ENCODE peak calls at places on chromosomes 1 and 21, in five cellular contexts. One of them, this sample, is unnamed.

GRCh38 chr1:43251024-43251423 is 18.8 kb upstream of the TMEM125 start:
- DNase-seq in A549: no peak
- DNase-seq in HCT116: no peak
- DNase-seq in HepG2: no peak
- DNase-seq in K562: no peak
- DNase-seq in this sample: no peak

GRCh38 chr1:36088577-36089392 is at the start of gene ADPRS:
- DNase-seq in A549: peak; percentile 72
- DNase-seq in HCT116: peak; percentile 75
- DNase-seq in HepG2: peak; percentile 73
- DNase-seq in K562: peak; percentile 95
- DNase-seq in this sample: peak; percentile 92

GRCh38 chr21:25396135-25396711 is 211.1 kb downstream of the MRPL39 start:
- DNase-seq in A549: no peak
- DNase-seq in HCT116: no peak
- DNase-seq in HepG2: no peak
- DNase-seq in K562: no peak
- DNase-seq in this sample: no peak

GRCh38 chr1:182392045-182393028 is 747 bp upstream of the GLUL start:
- DNase-seq in A549: no peak
- DNase-seq in HCT116: no peak
- DNase-seq in HepG2: no peak
- DNase-seq in K562: no peak
- DNase-seq in this sample: peak; percentile 90

GRCh38 chr1:5728956-5729355 is 263.3 kb downstream of the NPHP4 start:
- DNase-seq in A549: no peak
- DNase-seq in HCT116: no peak
- DNase-seq in HepG2: no peak
- DNase-seq in K562: no peak
- DNase-seq in this sample: no peak

GRCh38 chr1:13661539-13661938 is 38.4 kb upstream of the PRDM2 start:
- DNase-seq in A549: no peak
- DNase-seq in HCT116: no peak
- DNase-seq in HepG2: no peak
- DNase-seq in K562: no peak
- DNase-seq in this sample: no peak

GRCh38 chr1:199122532-199123311 is 483.9 kb downstream of the PTPRC start:
- DNase-seq in A549: no peak
- DNase-seq in HCT116: no peak
- DNase-seq in HepG2: no peak
- DNase-seq in K562: no peak
- DNase-seq in this sample: no peak

GRCh38 chr1:91619881-91620280 is 119.2 kb downstream of the CDC7 start:
- DNase-seq in A549: no peak
- DNase-seq in HCT116: no peak
- DNase-seq in HepG2: no peak
- DNase-seq in K562: no peak
- DNase-seq in this sample: no peak

GRCh38 chr1:223700942-223701637 is 11.2 kb upstream of the CAPN2 start:
- DNase-seq in A549: peak; percentile 90
- DNase-seq in HCT116: peak; percentile 90
- DNase-seq in HepG2: peak; percentile 32
- DNase-seq in K562: peak; percentile 90
- DNase-seq in this sample: peak; percentile 72

GRCh38 chr1:89143484-89143883 is 17.6 kb upstream of the GBP2 start:
- DNase-seq in A549: no peak
- DNase-seq in HCT116: no peak
- DNase-seq in HepG2: no peak
- DNase-seq in K562: no peak
- DNase-seq in this sample: no peak

GRCh38 chr1:34929853-34930701 is 627 bp upstream of the DLGAP3 start:
- DNase-seq in A549: no peak
- DNase-seq in HCT116: no peak
- DNase-seq in HepG2: no peak
- DNase-seq in K562: no peak
- DNase-seq in this sample: no peak

GRCh38 chr1:201468501-201468843 is 516 bp downstream of the PHLDA3 start:
- DNase-seq in A549: no peak
- DNase-seq in HCT116: no peak
- DNase-seq in HepG2: no peak
- DNase-seq in K562: no peak
- DNase-seq in this sample: no peak

GRCh38 chr1:43276673-43277072 is 6.9 kb downstream of the TMEM125 start:
- DNase-seq in A549: no peak
- DNase-seq in HCT116: no peak
- DNase-seq in HepG2: peak; percentile 87
- DNase-seq in K562: no peak
- DNase-seq in this sample: no peak

GRCh38 chr1:4657244-4657789 is 2.9 kb downstream of the AJAP1 start:
- DNase-seq in A549: no peak
- DNase-seq in HCT116: no peak
- DNase-seq in HepG2: no peak
- DNase-seq in K562: no peak
- DNase-seq in this sample: no peak

GRCh38 chr1:169741666-169742394 is 8.0 kb upstream of the SELE start:
- DNase-seq in A549: no peak
- DNase-seq in HCT116: no peak
- DNase-seq in HepG2: no peak
- DNase-seq in K562: no peak
- DNase-seq in this sample: no peak

GRCh38 chr1:28110555-28110954 is 22.1 kb upstream of the EYA3 start:
- DNase-seq in A549: no peak
- DNase-seq in HCT116: no peak
- DNase-seq in HepG2: no peak
- DNase-seq in K562: no peak
- DNase-seq in this sample: no peak

GRCh38 chr21:45410865-45411809 is 6.2 kb downstream of the COL18A1 start:
- DNase-seq in A549: no peak
- DNase-seq in HCT116: no peak
- DNase-seq in HepG2: no peak
- DNase-seq in K562: peak; percentile 99
- DNase-seq in this sample: no peak

GRCh38 chr1:158898722-158899121 is 32.6 kb upstream of the PYHIN1 start:
- DNase-seq in A549: no peak
- DNase-seq in HCT116: no peak
- DNase-seq in HepG2: no peak
- DNase-seq in K562: no peak
- DNase-seq in this sample: no peak

GRCh38 chr1:109584766-109585165 is 34.6 kb downstream of the GNAT2 start:
- DNase-seq in A549: no peak
- DNase-seq in HCT116: no peak
- DNase-seq in HepG2: no peak
- DNase-seq in K562: no peak
- DNase-seq in this sample: no peak

GRCh38 chr21:45549670-45550463 is 7.6 kb upstream of the SLC19A1 start:
- DNase-seq in A549: no peak
- DNase-seq in HCT116: no peak
- DNase-seq in HepG2: no peak
- DNase-seq in K562: no peak
- DNase-seq in this sample: peak; percentile 69

GRCh38 chr1:206427296-206427695 is 43.0 kb upstream of the IKBKE start:
- DNase-seq in A549: no peak
- DNase-seq in HCT116: no peak
- DNase-seq in HepG2: no peak
- DNase-seq in K562: no peak
- DNase-seq in this sample: no peak

GRCh38 chr1:7783826-7784491 is at the start of gene PER3:
- DNase-seq in A549: peak; percentile 74
- DNase-seq in HCT116: peak; percentile 81
- DNase-seq in HepG2: peak; percentile 87
- DNase-seq in K562: peak; percentile 99
- DNase-seq in this sample: peak; percentile 91

GRCh38 chr1:7784492-7785071 is 491 bp downstream of the PER3 start:
- DNase-seq in A549: no peak
- DNase-seq in HCT116: no peak
- DNase-seq in HepG2: no peak
- DNase-seq in K562: no peak
- DNase-seq in this sample: no peak

GRCh38 chr1:7786785-7787184 is 2.7 kb downstream of the PER3 start:
- DNase-seq in A549: no peak
- DNase-seq in HCT116: no peak
- DNase-seq in HepG2: no peak
- DNase-seq in K562: no peak
- DNase-seq in this sample: peak; percentile 35

GRCh38 chr1:7783178-7783711 is 846 bp upstream of the PER3 start:
- DNase-seq in A549: peak; percentile 52
- DNase-seq in HCT116: no peak
- DNase-seq in HepG2: peak; percentile 49
- DNase-seq in K562: peak; percentile 88
- DNase-seq in this sample: peak; percentile 69

GRCh38 chr1:7785108-7785507 is 1.0 kb downstream of the PER3 start:
- DNase-seq in A549: no peak
- DNase-seq in HCT116: no peak
- DNase-seq in HepG2: no peak
- DNase-seq in K562: no peak
- DNase-seq in this sample: no peak
- H3K4me3 ChIP-seq in A549: no peak overlapping the region
- H3K4me3 ChIP-seq in HCT116: no peak overlapping the region
- H3K4me3 ChIP-seq in HepG2: no peak overlapping the region
- H3K4me3 ChIP-seq in K562: no peak overlapping the region
- H3K4me3 ChIP-seq in this sample: no peak overlapping the region

DNA sequence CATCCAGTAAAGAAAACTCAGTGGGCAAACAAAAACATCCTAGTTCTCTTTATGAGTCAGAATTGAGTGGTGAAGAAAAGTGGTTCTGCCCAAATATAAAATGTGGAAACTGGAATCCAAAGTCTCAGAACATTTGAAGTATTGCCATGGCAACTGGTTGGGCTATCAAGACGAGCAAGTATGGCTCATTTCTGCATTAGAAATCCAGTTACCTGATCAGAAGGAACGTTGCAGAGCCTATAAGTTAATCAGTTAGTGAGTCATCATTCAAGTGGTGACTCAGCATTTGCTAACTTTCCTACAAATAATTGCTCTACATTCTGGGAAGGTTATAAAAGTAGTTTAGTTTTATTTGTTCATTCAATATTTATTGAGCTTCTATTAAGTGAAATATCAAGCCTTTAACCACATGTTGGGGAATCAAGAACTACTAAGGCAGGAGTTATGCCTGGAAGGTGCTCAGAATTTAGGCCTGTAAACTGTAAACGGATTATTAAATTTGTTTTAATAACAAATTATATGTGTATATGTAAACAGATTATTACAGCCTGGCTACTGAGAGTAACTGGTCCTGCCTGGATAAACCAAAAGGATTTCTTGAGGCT is 104.3 kb downstream of the PAPPA2 start:
- DNase-seq in A549: no peak
- DNase-seq in HCT116: no peak
- DNase-seq in HepG2: no peak
- DNase-seq in K562: no peak
- DNase-seq in this sample: no peak
- TF ChIP-seq MAX in A549: no peak
- TF ChIP-seq MAX in HCT116: no peak
- TF ChIP-seq MAX in HepG2: no peak
- TF ChIP-seq MAX in K562: no peak
- TF ChIP-seq MAX in this sample: no peak

GRCh38 chr1:100352267-100353072 is at the start of gene CDC14A:
- DNase-seq in A549: peak; percentile 92
- DNase-seq in HCT116: peak; percentile 95
- DNase-seq in HepG2: peak; percentile 84
- DNase-seq in K562: peak; percentile 96
- DNase-seq in this sample: peak; percentile 97
- TF ChIP-seq CTCF in A549: no peak
- TF ChIP-seq CTCF in HCT116: no peak
- TF ChIP-seq CTCF in HepG2: peak; percentile 0
- TF ChIP-seq CTCF in K562: no peak
- TF ChIP-seq CTCF in this sample: no peak

GRCh38 chr1:150575518-150576366 is 3.7 kb downstream of the MCL1 start:
- DNase-seq in A549: no peak
- DNase-seq in HCT116: no peak
- DNase-seq in HepG2: no peak
- DNase-seq in K562: no peak
- DNase-seq in this sample: no peak
- H3K4me3 ChIP-seq in A549: peak overlapping the region; percentile 91
- H3K4me3 ChIP-seq in HCT116: no peak overlapping the region
- H3K4me3 ChIP-seq in HepG2: peak overlapping the region; percentile 94
- H3K4me3 ChIP-seq in K562: peak overlapping the region; percentile 98
- H3K4me3 ChIP-seq in this sample: peak overlapping the region; percentile 88

GRCh38 chr1:94416901-94417701 is 1.1 kb upstream of the ABCD3 start:
- DNase-seq in A549: no peak
- DNase-seq in HCT116: no peak
- DNase-seq in HepG2: peak; percentile 91
- DNase-seq in K562: peak; percentile 21
- DNase-seq in this sample: peak; percentile 40
- TF ChIP-seq MAX in A549: no peak
- TF ChIP-seq MAX in HCT116: no peak
- TF ChIP-seq MAX in HepG2: no peak
- TF ChIP-seq MAX in K562: no peak
- TF ChIP-seq MAX in this sample: no peak

GRCh38 chr1:87549691-87550090 is 221.0 kb downstream of the LMO4 start:
- DNase-seq in A549: no peak
- DNase-seq in HCT116: no peak
- DNase-seq in HepG2: no peak
- DNase-seq in K562: no peak
- DNase-seq in this sample: no peak
- TF ChIP-seq CTCF in A549: no peak
- TF ChIP-seq CTCF in HCT116: no peak
- TF ChIP-seq CTCF in HepG2: no peak
- TF ChIP-seq CTCF in K562: no peak
- TF ChIP-seq CTCF in this sample: no peak

This sample was measured in NB4.